ENCODE peak calls at places on chromosomes 4 and X, in seven cellular contexts. One of them, this sample, is unnamed.

GRCh38 chr4:38114435-38114834 is 154.2 kb downstream of the PTTG2 start:
- DNase-seq in activated CD4-positive, CD25-positive, alpha-beta regulatory T cell treated with anti-CD3 and anti-CD28 coated beads, Interleukin-2, amount 50 U/mL, for 72 hours: no peak
- DNase-seq in CD8-positive, alpha-beta T cell: no peak
- DNase-seq in frontal cortex: no peak
- DNase-seq in T-helper 17 cell: no peak
- DNase-seq in RWPE1: no peak
- DNase-seq in NAMALWA: no peak
- DNase-seq in this sample: no peak

GRCh38 chr4:2484993-2485392 is 16.1 kb downstream of the RNF4 start:
- DNase-seq in activated CD4-positive, CD25-positive, alpha-beta regulatory T cell treated with anti-CD3 and anti-CD28 coated beads, Interleukin-2, amount 50 U/mL, for 72 hours: peak; percentile 50
- DNase-seq in CD8-positive, alpha-beta T cell: peak; percentile 37
- DNase-seq in frontal cortex: no peak
- DNase-seq in T-helper 17 cell: peak; percentile 38
- DNase-seq in RWPE1: no peak
- DNase-seq in NAMALWA: peak; percentile 91
- DNase-seq in this sample: peak; percentile 68

GRCh38 chr4:31124008-31124645 is 404.0 kb downstream of the PCDH7 start:
- DNase-seq in activated CD4-positive, CD25-positive, alpha-beta regulatory T cell treated with anti-CD3 and anti-CD28 coated beads, Interleukin-2, amount 50 U/mL, for 72 hours: no peak
- DNase-seq in CD8-positive, alpha-beta T cell: no peak
- DNase-seq in frontal cortex: no peak
- DNase-seq in T-helper 17 cell: no peak
- DNase-seq in RWPE1: no peak
- DNase-seq in NAMALWA: no peak
- DNase-seq in this sample: no peak

GRCh38 chr4:8320386-8320750 is 50.8 kb downstream of the HTRA3 start:
- DNase-seq in activated CD4-positive, CD25-positive, alpha-beta regulatory T cell treated with anti-CD3 and anti-CD28 coated beads, Interleukin-2, amount 50 U/mL, for 72 hours: no peak
- DNase-seq in CD8-positive, alpha-beta T cell: no peak
- DNase-seq in frontal cortex: no peak
- DNase-seq in T-helper 17 cell: no peak
- DNase-seq in RWPE1: no peak
- DNase-seq in NAMALWA: peak; percentile 34
- DNase-seq in this sample: no peak

GRCh38 chr4:108901271-108901670 is 138.4 kb upstream of the ETNPPL start:
- DNase-seq in activated CD4-positive, CD25-positive, alpha-beta regulatory T cell treated with anti-CD3 and anti-CD28 coated beads, Interleukin-2, amount 50 U/mL, for 72 hours: no peak
- DNase-seq in CD8-positive, alpha-beta T cell: no peak
- DNase-seq in frontal cortex: no peak
- DNase-seq in T-helper 17 cell: no peak
- DNase-seq in RWPE1: no peak
- DNase-seq in NAMALWA: no peak
- DNase-seq in this sample: no peak

GRCh38 chr4:79597266-79597665 is 189.2 kb upstream of the GK2 start:
- DNase-seq in activated CD4-positive, CD25-positive, alpha-beta regulatory T cell treated with anti-CD3 and anti-CD28 coated beads, Interleukin-2, amount 50 U/mL, for 72 hours: no peak
- DNase-seq in CD8-positive, alpha-beta T cell: no peak
- DNase-seq in frontal cortex: no peak
- DNase-seq in T-helper 17 cell: no peak
- DNase-seq in RWPE1: peak; percentile 3
- DNase-seq in NAMALWA: no peak
- DNase-seq in this sample: no peak

GRCh38 chr4:45629717-45630116 is 494.1 kb downstream of the GABRG1 start:
- DNase-seq in activated CD4-positive, CD25-positive, alpha-beta regulatory T cell treated with anti-CD3 and anti-CD28 coated beads, Interleukin-2, amount 50 U/mL, for 72 hours: no peak
- DNase-seq in CD8-positive, alpha-beta T cell: no peak
- DNase-seq in frontal cortex: no peak
- DNase-seq in T-helper 17 cell: no peak
- DNase-seq in RWPE1: no peak
- DNase-seq in NAMALWA: no peak
- DNase-seq in this sample: no peak

GRCh38 chr4:2180410-2180809 is 61.5 kb downstream of the HAUS3 start:
- DNase-seq in activated CD4-positive, CD25-positive, alpha-beta regulatory T cell treated with anti-CD3 and anti-CD28 coated beads, Interleukin-2, amount 50 U/mL, for 72 hours: no peak
- DNase-seq in CD8-positive, alpha-beta T cell: no peak
- DNase-seq in frontal cortex: no peak
- DNase-seq in T-helper 17 cell: no peak
- DNase-seq in RWPE1: no peak
- DNase-seq in NAMALWA: no peak
- DNase-seq in this sample: no peak

GRCh38 chrX:16205840-16206239 is 38.6 kb downstream of the MAGEB17 start:
- DNase-seq in activated CD4-positive, CD25-positive, alpha-beta regulatory T cell treated with anti-CD3 and anti-CD28 coated beads, Interleukin-2, amount 50 U/mL, for 72 hours: no peak
- DNase-seq in CD8-positive, alpha-beta T cell: no peak
- DNase-seq in frontal cortex: no peak
- DNase-seq in T-helper 17 cell: no peak
- DNase-seq in RWPE1: no peak
- DNase-seq in NAMALWA: no peak
- DNase-seq in this sample: no peak